ENCODE peak calls at places on chromosome 1, in five cellular contexts. One of them, this sample, is unnamed. For H3K27me3, the result is how much of the 10 kb centered on the place peaks cover.

GRCh38 chr1:61851235-61851634 is 109.0 kb downstream of the PATJ start:
- DNase-seq in A673: no peak
- DNase-seq in adrenal gland: no peak
- DNase-seq in naive thymus-derived CD4-positive, alpha-beta T cell: no peak
- DNase-seq in fibroblast of lung: no peak
- DNase-seq in this sample: no peak

GRCh38 chr1:20398744-20399143 is 87.3 kb downstream of the CAMK2N1 start:
- DNase-seq in A673: no peak
- DNase-seq in adrenal gland: no peak
- DNase-seq in naive thymus-derived CD4-positive, alpha-beta T cell: no peak
- DNase-seq in fibroblast of lung: no peak
- DNase-seq in this sample: no peak

GRCh38 chr1:108831225-108831624 is 25.7 kb downstream of the AKNAD1 start:
- DNase-seq in A673: no peak
- DNase-seq in adrenal gland: no peak
- DNase-seq in naive thymus-derived CD4-positive, alpha-beta T cell: no peak
- DNase-seq in fibroblast of lung: peak
- DNase-seq in this sample: no peak

GRCh38 chr1:2027961-2028583 is 8.9 kb downstream of the GABRD start:
- DNase-seq in A673: no peak
- DNase-seq in adrenal gland: no peak
- DNase-seq in naive thymus-derived CD4-positive, alpha-beta T cell: no peak
- DNase-seq in fibroblast of lung: no peak
- DNase-seq in this sample: no peak

GRCh38 chr1:153795325-153795837 is 20.2 kb downstream of the SLC27A3 start:
- DNase-seq in A673: no peak
- DNase-seq in adrenal gland: no peak
- DNase-seq in naive thymus-derived CD4-positive, alpha-beta T cell: no peak
- DNase-seq in fibroblast of lung: no peak
- DNase-seq in this sample: no peak

GRCh38 chr1:6523566-6523965 is 30.7 kb downstream of the NOL9 start:
- DNase-seq in A673: no peak
- DNase-seq in adrenal gland: no peak
- DNase-seq in naive thymus-derived CD4-positive, alpha-beta T cell: no peak
- DNase-seq in fibroblast of lung: peak
- DNase-seq in this sample: no peak

GRCh38 chr1:200034821-200035396 is 7.4 kb downstream of the NR5A2 start:
- DNase-seq in A673: peak
- DNase-seq in adrenal gland: no peak
- DNase-seq in naive thymus-derived CD4-positive, alpha-beta T cell: no peak
- DNase-seq in fibroblast of lung: peak
- DNase-seq in this sample: no peak

GRCh38 chr1:241118049-241118448 is 239.0 kb downstream of the RGS7 start:
- DNase-seq in A673: no peak
- DNase-seq in adrenal gland: no peak
- DNase-seq in naive thymus-derived CD4-positive, alpha-beta T cell: no peak
- DNase-seq in fibroblast of lung: no peak
- DNase-seq in this sample: no peak

GRCh38 chr1:151680391-151680790 is 36.2 kb downstream of the CELF3 start:
- DNase-seq in A673: no peak
- DNase-seq in adrenal gland: no peak
- DNase-seq in naive thymus-derived CD4-positive, alpha-beta T cell: no peak
- DNase-seq in fibroblast of lung: no peak
- DNase-seq in this sample: no peak

GRCh38 chr1:42844592-42845140 is 1.7 kb upstream of the ZNF691 start:
- DNase-seq in A673: no peak
- DNase-seq in adrenal gland: no peak
- DNase-seq in naive thymus-derived CD4-positive, alpha-beta T cell: no peak
- DNase-seq in fibroblast of lung: no peak
- DNase-seq in this sample: no peak

GRCh38 chr1:34126486-34126885 is 38.5 kb downstream of the CSMD2 start:
- DNase-seq in A673: no peak
- DNase-seq in adrenal gland: no peak
- DNase-seq in naive thymus-derived CD4-positive, alpha-beta T cell: no peak
- DNase-seq in fibroblast of lung: no peak
- DNase-seq in this sample: no peak

GRCh38 chr1:8397511-8397910 is 79.6 kb downstream of the SLC45A1 start:
- DNase-seq in A673: peak
- DNase-seq in adrenal gland: no peak
- DNase-seq in naive thymus-derived CD4-positive, alpha-beta T cell: no peak
- DNase-seq in fibroblast of lung: no peak
- DNase-seq in this sample: no peak

GRCh38 chr1:209850342-209850979 is 22.7 kb downstream of the UTP25 start:
- DNase-seq in A673: peak
- DNase-seq in adrenal gland: peak
- DNase-seq in naive thymus-derived CD4-positive, alpha-beta T cell: no peak
- DNase-seq in fibroblast of lung: peak
- DNase-seq in this sample: no peak

GRCh38 chr1:101175886-101176285 is 60.9 kb upstream of the S1PR1 start:
- DNase-seq in A673: no peak
- DNase-seq in adrenal gland: no peak
- DNase-seq in naive thymus-derived CD4-positive, alpha-beta T cell: no peak
- DNase-seq in fibroblast of lung: no peak
- DNase-seq in this sample: no peak

GRCh38 chr1:206941766-206942418 is 4.4 kb downstream of the PIGR start:
- DNase-seq in A673: no peak
- DNase-seq in adrenal gland: no peak
- DNase-seq in naive thymus-derived CD4-positive, alpha-beta T cell: no peak
- DNase-seq in fibroblast of lung: no peak
- DNase-seq in this sample: no peak

GRCh38 chr1:79043506-79043905 is 37.0 kb upstream of the ADGRL4 start:
- DNase-seq in A673: peak
- DNase-seq in adrenal gland: no peak
- DNase-seq in naive thymus-derived CD4-positive, alpha-beta T cell: no peak
- DNase-seq in fibroblast of lung: peak
- DNase-seq in this sample: no peak

GRCh38 chr1:245091818-245092637 is 62.8 kb upstream of the KIF26B start:
- DNase-seq in A673: peak
- DNase-seq in adrenal gland: peak
- DNase-seq in naive thymus-derived CD4-positive, alpha-beta T cell: no peak
- DNase-seq in fibroblast of lung: peak
- DNase-seq in this sample: no peak

GRCh38 chr1:47823016-47823843 is 174.0 kb downstream of the TRABD2B start:
- DNase-seq in A673: no peak
- DNase-seq in adrenal gland: no peak
- DNase-seq in naive thymus-derived CD4-positive, alpha-beta T cell: no peak
- DNase-seq in fibroblast of lung: no peak
- DNase-seq in this sample: no peak

GRCh38 chr1:7921766-7922165 is 18.9 kb downstream of the TNFRSF9 start:
- DNase-seq in A673: no peak
- DNase-seq in adrenal gland: no peak
- DNase-seq in naive thymus-derived CD4-positive, alpha-beta T cell: no peak
- DNase-seq in fibroblast of lung: no peak
- DNase-seq in this sample: no peak

GRCh38 chr1:227140376-227140775 is 177.9 kb downstream of the CDC42BPA start:
- DNase-seq in A673: no peak
- DNase-seq in adrenal gland: no peak
- DNase-seq in naive thymus-derived CD4-positive, alpha-beta T cell: no peak
- DNase-seq in fibroblast of lung: no peak
- DNase-seq in this sample: no peak

GRCh38 chr1:31669786-31670582 is 25.3 kb upstream of the PEF1 start:
- DNase-seq in A673: peak
- DNase-seq in adrenal gland: peak
- DNase-seq in naive thymus-derived CD4-positive, alpha-beta T cell: peak
- DNase-seq in fibroblast of lung: peak
- DNase-seq in this sample: no peak

GRCh38 chr1:50129201-50129600 is 20.5 kb downstream of the ELAVL4 start:
- DNase-seq in A673: no peak
- DNase-seq in adrenal gland: no peak
- DNase-seq in naive thymus-derived CD4-positive, alpha-beta T cell: no peak
- DNase-seq in fibroblast of lung: no peak
- DNase-seq in this sample: no peak

GRCh38 chr1:245098924-245099323 is 55.9 kb upstream of the KIF26B start:
- DNase-seq in A673: no peak
- DNase-seq in adrenal gland: no peak
- DNase-seq in naive thymus-derived CD4-positive, alpha-beta T cell: no peak
- DNase-seq in fibroblast of lung: no peak
- DNase-seq in this sample: no peak

GRCh38 chr1:64471724-64472276 is 1.9 kb downstream of the CACHD1 start:
- DNase-seq in A673: peak
- DNase-seq in adrenal gland: no peak
- DNase-seq in naive thymus-derived CD4-positive, alpha-beta T cell: no peak
- DNase-seq in fibroblast of lung: peak
- DNase-seq in this sample: no peak

GRCh38 chr1:238752332-238752731 is 634.0 kb upstream of the CHRM3 start:
- DNase-seq in A673: no peak
- DNase-seq in adrenal gland: no peak
- DNase-seq in naive thymus-derived CD4-positive, alpha-beta T cell: no peak
- DNase-seq in fibroblast of lung: no peak
- DNase-seq in this sample: no peak

GRCh38 chr1:238753205-238753720 is 633.1 kb upstream of the CHRM3 start:
- DNase-seq in A673: no peak
- DNase-seq in adrenal gland: no peak
- DNase-seq in naive thymus-derived CD4-positive, alpha-beta T cell: no peak
- DNase-seq in fibroblast of lung: no peak
- DNase-seq in this sample: no peak
- H3K27ac ChIP-seq in A673: no peak
- H3K27ac ChIP-seq in adrenal gland: no peak
- H3K27ac ChIP-seq in naive thymus-derived CD4-positive, alpha-beta T cell: no peak
- H3K27ac ChIP-seq in fibroblast of lung: no peak
- H3K27ac ChIP-seq in this sample: no peak

GRCh38 chr1:223833948-223834347 is 11.8 kb downstream of the TP53BP2 start:
- DNase-seq in A673: no peak
- DNase-seq in adrenal gland: no peak
- DNase-seq in naive thymus-derived CD4-positive, alpha-beta T cell: no peak
- DNase-seq in fibroblast of lung: no peak
- DNase-seq in this sample: no peak

GRCh38 chr1:223834660-223835263 is 11.0 kb downstream of the TP53BP2 start:
- DNase-seq in A673: no peak
- DNase-seq in adrenal gland: no peak
- DNase-seq in naive thymus-derived CD4-positive, alpha-beta T cell: peak
- DNase-seq in fibroblast of lung: peak
- DNase-seq in this sample: no peak

GRCh38 chr1:223829678-223830077 is 16.1 kb downstream of the TP53BP2 start:
- DNase-seq in A673: no peak
- DNase-seq in adrenal gland: no peak
- DNase-seq in naive thymus-derived CD4-positive, alpha-beta T cell: no peak
- DNase-seq in fibroblast of lung: no peak
- DNase-seq in this sample: no peak

GRCh38 chr1:223831755-223832636 is 13.8 kb downstream of the TP53BP2 start:
- DNase-seq in A673: peak
- DNase-seq in adrenal gland: no peak
- DNase-seq in naive thymus-derived CD4-positive, alpha-beta T cell: peak
- DNase-seq in fibroblast of lung: peak
- DNase-seq in this sample: no peak

DNA sequence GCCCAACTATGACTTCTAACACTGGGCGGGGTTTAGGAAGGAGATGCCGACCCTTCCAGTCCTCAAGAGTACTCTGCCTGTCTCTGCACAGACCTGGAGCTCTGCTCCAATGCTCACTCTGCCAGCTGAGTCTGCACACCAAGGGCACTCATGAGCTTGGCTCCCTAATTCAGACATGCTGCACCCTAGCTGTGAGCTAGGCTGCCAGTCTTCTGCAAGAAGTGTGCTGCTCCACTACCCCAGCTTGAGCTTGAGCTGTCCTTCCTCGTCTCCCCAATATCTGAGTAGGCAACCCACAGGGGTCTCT is 13.2 kb downstream of the TP53BP2 start:
- DNase-seq in A673: peak
- DNase-seq in adrenal gland: no peak
- DNase-seq in naive thymus-derived CD4-positive, alpha-beta T cell: no peak
- DNase-seq in fibroblast of lung: no peak
- DNase-seq in this sample: no peak
- H3K4me3 ChIP-seq in A673: peak
- H3K4me3 ChIP-seq in adrenal gland: no peak
- H3K4me3 ChIP-seq in naive thymus-derived CD4-positive, alpha-beta T cell: no peak
- H3K4me3 ChIP-seq in fibroblast of lung: no peak
- H3K4me3 ChIP-seq in this sample: peak

DNA sequence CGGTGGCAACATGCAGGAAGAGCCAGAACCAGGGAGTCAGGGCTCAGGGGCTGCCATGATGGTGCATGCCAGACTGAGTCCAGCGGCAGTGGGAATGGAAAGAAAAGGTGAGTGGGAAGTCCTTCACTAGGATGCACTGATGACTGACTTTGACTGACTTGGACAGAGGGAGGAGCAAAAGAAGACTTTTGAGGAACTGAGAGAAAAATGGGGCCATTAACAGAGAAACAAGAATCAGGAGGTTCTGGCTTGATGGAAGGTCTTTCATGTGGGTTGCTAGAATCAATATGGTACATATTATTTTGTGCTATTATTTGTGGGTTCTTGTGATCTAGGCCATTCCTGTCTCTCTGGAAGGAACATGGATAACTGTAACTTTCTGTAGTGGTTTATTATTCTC is 454.6 kb upstream of the PROX1 start:
- DNase-seq in A673: no peak
- DNase-seq in adrenal gland: no peak
- DNase-seq in naive thymus-derived CD4-positive, alpha-beta T cell: no peak
- DNase-seq in fibroblast of lung: no peak
- DNase-seq in this sample: no peak
- H3K27me3 ChIP-seq in A673: under half
- H3K27me3 ChIP-seq in adrenal gland: under half
- H3K27me3 ChIP-seq in naive thymus-derived CD4-positive, alpha-beta T cell: under half
- H3K27me3 ChIP-seq in fibroblast of lung: under half
- H3K27me3 ChIP-seq in this sample: under half

GRCh38 chr1:205514211-205515142 is 10.0 kb downstream of the CDK18 start:
- DNase-seq in A673: no peak
- DNase-seq in adrenal gland: no peak
- DNase-seq in naive thymus-derived CD4-positive, alpha-beta T cell: no peak
- DNase-seq in fibroblast of lung: no peak
- DNase-seq in this sample: no peak

GRCh38 chr1:205517763-205518162 is 13.3 kb downstream of the CDK18 start:
- DNase-seq in A673: no peak
- DNase-seq in adrenal gland: no peak
- DNase-seq in naive thymus-derived CD4-positive, alpha-beta T cell: no peak
- DNase-seq in fibroblast of lung: no peak
- DNase-seq in this sample: no peak

GRCh38 chr1:205517288-205517687 is 12.8 kb downstream of the CDK18 start:
- DNase-seq in A673: no peak
- DNase-seq in adrenal gland: no peak
- DNase-seq in naive thymus-derived CD4-positive, alpha-beta T cell: no peak
- DNase-seq in fibroblast of lung: no peak
- DNase-seq in this sample: no peak

GRCh38 chr1:205515781-205516253 is 11.3 kb downstream of the CDK18 start:
- DNase-seq in A673: peak
- DNase-seq in adrenal gland: no peak
- DNase-seq in naive thymus-derived CD4-positive, alpha-beta T cell: no peak
- DNase-seq in fibroblast of lung: no peak
- DNase-seq in this sample: no peak

GRCh38 chr1:205516362-205516761 is 11.9 kb downstream of the CDK18 start:
- DNase-seq in A673: no peak
- DNase-seq in adrenal gland: no peak
- DNase-seq in naive thymus-derived CD4-positive, alpha-beta T cell: no peak
- DNase-seq in fibroblast of lung: no peak
- DNase-seq in this sample: no peak
- H3K27ac ChIP-seq in A673: no peak
- H3K27ac ChIP-seq in adrenal gland: peak
- H3K27ac ChIP-seq in naive thymus-derived CD4-positive, alpha-beta T cell: no peak
- H3K27ac ChIP-seq in fibroblast of lung: no peak
- H3K27ac ChIP-seq in this sample: no peak

GRCh38 chr1:201870397-201870796 is 18.3 kb upstream of the SHISA4 start:
- DNase-seq in A673: no peak
- DNase-seq in adrenal gland: no peak
- DNase-seq in naive thymus-derived CD4-positive, alpha-beta T cell: no peak
- DNase-seq in fibroblast of lung: peak
- DNase-seq in this sample: no peak
- H3K4me3 ChIP-seq in A673: no peak
- H3K4me3 ChIP-seq in adrenal gland: no peak
- H3K4me3 ChIP-seq in naive thymus-derived CD4-positive, alpha-beta T cell: no peak
- H3K4me3 ChIP-seq in fibroblast of lung: no peak
- H3K4me3 ChIP-seq in this sample: no peak

This sample was measured in effector memory CD4-positive, alpha-beta T cell.